ENCODE peak calls at places on chromosomes 12 and 14, in eight cellular contexts. Q is A549; S is sigmoid colon; U is tibial artery; G is SK-MEL-5; X is activated effector memory CD4-positive, alpha-beta T cell treated with Interleukin-2 at 50 U/mL for 16 hours; A is activated T-helper 1 cell treated with anti-CD3 and anti-CD28 coated beads, Interleukin-12 subunit alpha, Interleukin-12 subunit beta, Interleukin-2, Interleukin-4 antibody, amounts not matched to agents 30 ng/mL and 10 ng/mL and 1 ng/mL, durations not matched to agents 14 hours and 24 hours and 36 hours; Y is NCI-H2029. L is an unnamed sample.

GRCh38 chr14:77986808-77987207 is 183.4 kb upstream of the NRXN3 start:
- DNase-seq in Y (no peak), S (no peak), G (no peak), U (no peak), A (no peak), X (no peak), Q (no peak), L (no peak)

GRCh38 chr14:22520235-22520634 is 68.8 kb downstream of the DAD1 start:
- DNase-seq in A (no peak), G (no peak), X (no peak), S (no peak), U (no peak), Q (no peak), Y (no peak), L (no peak)

GRCh38 chr12:66678640-66679268 is at the start of gene GRIP1:
- DNase-seq in Q (no peak), G (no peak), S (no peak), A (no peak), X (no peak), U (no peak), Y (no peak), L (no peak)

GRCh38 chr12:18470251-18470650 is 208.9 kb downstream of the PIK3C2G start:
- DNase-seq in G (no peak), Q (no peak), A (no peak), S (no peak), Y (no peak), X (no peak), U (no peak), L (no peak)

GRCh38 chr14:89386214-89386886 is 30.7 kb downstream of the FOXN3 start:
- DNase-seq in A (no peak), S (peak), U (no peak), X (no peak), Q (no peak), G (no peak), Y (no peak), L (no peak)

GRCh38 chr12:48442191-48442828 is 30.0 kb upstream of the ANP32D start:
- DNase-seq in S (no peak), X (no peak), Q (peak), A (no peak), G (peak), U (no peak), Y (no peak), L (no peak)

GRCh38 chr12:93706824-93707223 is 29.6 kb downstream of the CRADD start:
- DNase-seq in Q (no peak), S (no peak), G (no peak), Y (no peak), U (no peak), X (no peak), A (no peak), L (no peak)

GRCh38 chr14:32940066-32940651 is 1.5 kb downstream of the NPAS3 start:
- DNase-seq in A (no peak), Q (no peak), U (no peak), S (no peak), Y (peak), X (no peak), G (peak), L (no peak)

GRCh38 chr12:13900718-13901117 is 80.7 kb downstream of the GRIN2B start:
- DNase-seq in Y (no peak), G (no peak), U (no peak), S (no peak), X (no peak), A (no peak), Q (no peak), L (no peak)